ENCODE peak calls at places on chromosomes 2 and 18, in four cellular contexts. T is GM12865, R is left cardiac atrium, D is cardiac muscle cell. Y is an unnamed sample.

GRCh38 chr2:119598576-119598975 is 54.3 kb downstream of the CFAP221 start:
- DNase-seq in D (no peak), T (no peak), R (no peak), Y (no peak)

GRCh38 chr2:40220177-40220925 is 231.5 kb downstream of the SLC8A1 start:
- DNase-seq in T (no peak), R (peak; percentile 25), D (peak; percentile 81), Y (no peak)

GRCh38 chr2:182187130-182187529 is 201.5 kb downstream of the PPP1R1C start:
- DNase-seq in D (no peak), T (no peak), R (no peak), Y (no peak)

GRCh38 chr2:221044781-221045180 is 527.3 kb downstream of the EPHA4 start:
- DNase-seq in R (no peak), T (no peak), D (no peak), Y (no peak)

GRCh38 chr2:182870227-182870626 is 3.8 kb upstream of the FRZB start:
- DNase-seq in T (peak; percentile 42), D (no peak), R (no peak), Y (no peak)

GRCh38 chr2:53896864-53897263 is 37.1 kb upstream of the GPR75 start:
- DNase-seq in D (peak; percentile 28), T (no peak), R (no peak), Y (no peak)

GRCh38 chr2:10946394-10946793 is 34.7 kb downstream of the KCNF1 start:
- DNase-seq in D (no peak), T (no peak), R (no peak), Y (no peak)

GRCh38 chr18:65943268-65943667 is 192.5 kb downstream of the CDH7 start:
- DNase-seq in T (no peak), R (no peak), D (no peak), Y (no peak)

GRCh38 chr2:101048756-101049155 is 46.7 kb downstream of the RPL31 start:
- DNase-seq in D (no peak), R (no peak), T (no peak), Y (no peak)

GRCh38 chr2:240220371-240220770 is 79.9 kb upstream of the OTOS start:
- DNase-seq in D (peak; percentile 66), R (no peak), T (no peak), Y (no peak)

GRCh38 chr2:230654057-230654456 is 58.6 kb upstream of the CAB39 start:
- DNase-seq in T (no peak), D (no peak), R (no peak), Y (no peak)

GRCh38 chr2:152718909-152719645 is 657 bp downstream of the ARL6IP6 start:
- DNase-seq in R (no peak), D (peak; percentile 22), T (peak; percentile 84), Y (peak; percentile 37)

GRCh38 chr18:41967680-41968079 is 12.6 kb downstream of the PIK3C3 start:
- DNase-seq in D (no peak), T (no peak), R (no peak), Y (no peak)

GRCh38 chr2:45765007-45765767 is 113.7 kb downstream of the PRKCE start:
- DNase-seq in R (no peak), T (no peak), D (no peak), Y (no peak)

GRCh38 chr18:30903566-30903965 is 139.0 kb downstream of the DSC3 start:
- DNase-seq in R (no peak), T (peak; percentile 27), D (no peak), Y (no peak)

GRCh38 chr2:111231532-111232252 is 111.0 kb downstream of the BCL2L11 start:
- DNase-seq in T (no peak), R (no peak), D (no peak), Y (no peak)

GRCh38 chr18:44819944-44820510 is 139.3 kb downstream of the SETBP1 start:
- DNase-seq in T (no peak), D (no peak), R (no peak), Y (no peak)

GRCh38 chr2:98524168-98524567 is 79.5 kb downstream of the INPP4A start:
- DNase-seq in R (no peak), D (peak; percentile 71), T (no peak), Y (no peak)

GRCh38 chr2:197952540-197953202 is 148.3 kb downstream of the PLCL1 start:
- DNase-seq in D (peak; percentile 69), T (peak; percentile 33), R (no peak), Y (peak; percentile 24)

GRCh38 chr2:72570401-72570800 is 255.4 kb downstream of the EXOC6B start:
- DNase-seq in D (peak; percentile 32), R (no peak), T (no peak), Y (no peak)

Y was measured in GM12878.